ENCODE peak calls at places on chromosome 7, in four cellular contexts. One of them, this sample, is unnamed.
A peak's percentile ranks its signal among the peaks of the same experiment; 100 is the strongest.

GRCh38 chr7:36085096-36085495 is 68.0 kb upstream of the EEPD1 start:
- DNase-seq in GM19239: no peak
- DNase-seq in GM13976: no peak
- DNase-seq in M059J: no peak
- DNase-seq in this sample: no peak

GRCh38 chr7:139354729-139355128 is 5.0 kb upstream of the LUC7L2 start:
- DNase-seq in GM19239: no peak
- DNase-seq in GM13976: no peak
- DNase-seq in M059J: no peak
- DNase-seq in this sample: no peak

GRCh38 chr7:47504546-47505316 is 77.2 kb downstream of the TNS3 start:
- DNase-seq in GM13976: no peak
- DNase-seq in M059J: no peak
- DNase-seq in GM19239: no peak
- DNase-seq in this sample: no peak

GRCh38 chr7:83594076-83594475 is 54.9 kb downstream of the SEMA3E start:
- DNase-seq in GM19239: no peak
- DNase-seq in M059J: no peak
- DNase-seq in GM13976: no peak
- DNase-seq in this sample: no peak

GRCh38 chr7:519429-519973 is at the start of gene PDGFA:
- DNase-seq in GM19239: no peak
- DNase-seq in M059J: peak; percentile 49
- DNase-seq in GM13976: no peak
- DNase-seq in this sample: peak; percentile 53

GRCh38 chr7:150927954-150928340 is 50.2 kb downstream of the KCNH2 start:
- DNase-seq in GM13976: no peak
- DNase-seq in M059J: no peak
- DNase-seq in GM19239: no peak
- DNase-seq in this sample: peak; percentile 39

GRCh38 chr7:48078470-48078869 is 10.6 kb upstream of the UPP1 start:
- DNase-seq in M059J: no peak
- DNase-seq in GM13976: no peak
- DNase-seq in GM19239: no peak
- DNase-seq in this sample: peak; percentile 54

GRCh38 chr7:30139836-30140384 is 5.1 kb downstream of the MTURN start:
- DNase-seq in GM19239: no peak
- DNase-seq in M059J: no peak
- DNase-seq in GM13976: no peak
- DNase-seq in this sample: no peak

GRCh38 chr7:5484921-5485320 is 61.3 kb upstream of the TNRC18 start:
- DNase-seq in M059J: no peak
- DNase-seq in GM19239: no peak
- DNase-seq in GM13976: no peak
- DNase-seq in this sample: no peak

GRCh38 chr7:20749896-20750295 is 36.8 kb downstream of the SP8 start:
- DNase-seq in GM19239: no peak
- DNase-seq in GM13976: no peak
- DNase-seq in M059J: no peak
- DNase-seq in this sample: no peak

GRCh38 chr7:94483843-94484242 is 25.8 kb upstream of the CASD1 start:
- DNase-seq in GM19239: no peak
- DNase-seq in GM13976: no peak
- DNase-seq in M059J: no peak
- DNase-seq in this sample: no peak

GRCh38 chr7:66920256-66920655 is 769 bp upstream of the TMEM248 start:
- DNase-seq in GM13976: no peak
- DNase-seq in M059J: no peak
- DNase-seq in GM19239: no peak
- DNase-seq in this sample: no peak

GRCh38 chr7:1542841-1543747 is 12.6 kb downstream of the MAFK start:
- DNase-seq in GM19239: no peak
- DNase-seq in M059J: no peak
- DNase-seq in GM13976: no peak
- DNase-seq in this sample: no peak

GRCh38 chr7:66950763-66951162 is 29.7 kb downstream of the TMEM248 start:
- DNase-seq in GM13976: no peak
- DNase-seq in GM19239: no peak
- DNase-seq in M059J: no peak
- DNase-seq in this sample: peak; percentile 73

GRCh38 chr7:26197153-26198115 is 3.1 kb downstream of the HNRNPA2B1 start:
- DNase-seq in GM13976: no peak
- DNase-seq in M059J: no peak
- DNase-seq in GM19239: no peak
- DNase-seq in this sample: no peak

GRCh38 chr7:38554586-38554985 is 76.6 kb downstream of the AMPH start:
- DNase-seq in M059J: peak; percentile 33
- DNase-seq in GM13976: no peak
- DNase-seq in GM19239: no peak
- DNase-seq in this sample: no peak

GRCh38 chr7:154672659-154673415 is 330.1 kb downstream of the PAXIP1 start:
- DNase-seq in GM19239: no peak
- DNase-seq in GM13976: no peak
- DNase-seq in M059J: peak; percentile 14
- DNase-seq in this sample: no peak

GRCh38 chr7:91824201-91824600 is 56.3 kb downstream of the MTERF1 start:
- DNase-seq in M059J: no peak
- DNase-seq in GM13976: no peak
- DNase-seq in GM19239: no peak
- DNase-seq in this sample: no peak

GRCh38 chr7:1569833-1570632 is at the start of gene PSMG3:
- DNase-seq in M059J: peak; percentile 91
- DNase-seq in GM13976: peak; percentile 98
- DNase-seq in GM19239: peak; percentile 99
- DNase-seq in this sample: peak; percentile 90

GRCh38 chr7:75762350-75762917 is 9.6 kb downstream of the CCL26 start:
- DNase-seq in M059J: peak; percentile 76
- DNase-seq in GM13976: peak; percentile 82
- DNase-seq in GM19239: peak; percentile 52
- DNase-seq in this sample: peak; percentile 69

GRCh38 chr7:37117261-37117660 is 331.4 kb downstream of the ELMO1 start:
- DNase-seq in M059J: no peak
- DNase-seq in GM13976: no peak
- DNase-seq in GM19239: no peak
- DNase-seq in this sample: no peak

GRCh38 chr7:144659211-144659610 is 176.6 kb downstream of the TPK1 start:
- DNase-seq in GM13976: no peak
- DNase-seq in GM19239: no peak
- DNase-seq in M059J: no peak
- DNase-seq in this sample: no peak

GRCh38 chr7:50742401-50742800 is 40.3 kb downstream of the GRB10 start:
- DNase-seq in GM19239: no peak
- DNase-seq in M059J: no peak
- DNase-seq in GM13976: no peak
- DNase-seq in this sample: no peak

GRCh38 chr7:145978769-145979168 is 137.8 kb upstream of the CNTNAP2 start:
- DNase-seq in M059J: no peak
- DNase-seq in GM13976: no peak
- DNase-seq in GM19239: no peak
- DNase-seq in this sample: peak; percentile 45

GRCh38 chr7:1804310-1804709 is 134.2 kb downstream of the ELFN1 start:
- DNase-seq in M059J: no peak
- DNase-seq in GM19239: no peak
- DNase-seq in GM13976: no peak
- DNase-seq in this sample: no peak